ENCODE peak calls at places on chromosomes 6 and 20, in five cellular contexts. O is prostate gland, D is RWPE2, H is sigmoid colon, R is tibial artery. T is an unnamed sample. For H3K4me1, the result is how much of the 10 kb centered on the place peaks cover.

GRCh38 chr20:44704551-44704971 is 10.6 kb upstream of the CCN5 start:
- DNase-seq in D (peak), O (no peak), H (no peak), R (no peak), T (no peak)

GRCh38 chr20:34639755-34640222 is 37.1 kb downstream of the PIGU start:
- DNase-seq in H (no peak), D (no peak), O (no peak), R (no peak), T (no peak)

GRCh38 chr6:106128981-106129761 is 43.0 kb downstream of the PRDM1 start:
- DNase-seq in H (no peak), D (no peak), R (no peak), O (no peak), T (no peak)

GRCh38 chr20:48148916-48149672 is 363.8 kb upstream of the SULF2 start:
- DNase-seq in O (no peak), H (no peak), D (no peak), R (no peak), T (no peak)

GRCh38 chr6:115404451-115404850 is 656.2 kb downstream of the FRK start:
- DNase-seq in O (no peak), H (no peak), R (no peak), D (no peak), T (no peak)

GRCh38 chr6:169251822-169252804 is 1.5 kb downstream of the THBS2 start:
- DNase-seq in R (peak), H (no peak), O (no peak), D (no peak), T (no peak)

GRCh38 chr6:157825243-157825904 is 2.3 kb downstream of the SNX9 start:
- DNase-seq in D (no peak), O (no peak), R (no peak), H (no peak), T (no peak)

GRCh38 chr6:83615025-83615999 is 93.6 kb downstream of the SNAP91 start:
- DNase-seq in H (no peak), D (no peak), O (no peak), R (no peak), T (no peak)

GRCh38 chr20:44521484-44522481 is at the start of gene SERINC3:
- DNase-seq in H (peak), O (peak), R (peak), D (peak), T (peak)

GRCh38 chr20:32003325-32003724 is 6.9 kb upstream of the CCM2L start:
- DNase-seq in D (no peak), H (no peak), O (no peak), R (no peak), T (no peak)

GRCh38 chr6:1190361-1190760 is 121.5 kb upstream of the FOXQ1 start:
- DNase-seq in R (no peak), H (no peak), D (peak), O (no peak), T (no peak)

GRCh38 chr6:56532766-56533551 is 109.7 kb downstream of the DST start:
- DNase-seq in D (no peak), R (no peak), H (no peak), O (peak), T (no peak)

GRCh38 chr6:169386431-169387057 is 132.9 kb upstream of the THBS2 start:
- DNase-seq in D (no peak), O (no peak), H (no peak), R (no peak), T (no peak)

GRCh38 chr6:138907167-138907566 is 80.9 kb downstream of the REPS1 start:
- DNase-seq in O (no peak), D (no peak), R (no peak), H (no peak), T (no peak)

GRCh38 chr6:116059713-116060571 is 749 bp downstream of the FRK start:
- DNase-seq in D (no peak), O (peak), H (no peak), R (no peak), T (no peak)

GRCh38 chr6:158324136-158324535 is 11.9 kb downstream of the TULP4 start:
- DNase-seq in D (no peak), O (no peak), H (no peak), R (no peak), T (no peak)

GRCh38 chr6:3808759-3809514 is 40.2 kb upstream of the FAM50B start:
- DNase-seq in H (peak), R (peak), D (peak), O (no peak), T (peak)

GRCh38 chr20:48983423-48984400 is 62.2 kb downstream of the ARFGEF2 start:
- DNase-seq in R (no peak), D (no peak), O (no peak), H (no peak), T (no peak)

GRCh38 chr6:102118034-102118433 is 724.5 kb downstream of the GRIK2 start:
- DNase-seq in R (no peak), H (no peak), O (no peak), D (no peak), T (no peak)

GRCh38 chr20:7516631-7517051 is 423.6 kb downstream of the HAO1 start:
- DNase-seq in D (no peak), O (no peak), H (no peak), R (no peak), T (no peak)

GRCh38 chr20:3798908-3799248 is 2.8 kb downstream of the CDC25B start:
- DNase-seq in H (no peak), D (no peak), O (no peak), R (no peak), T (no peak)
- H3K4me1 ChIP-seq in H (under half), D (under half), O (under half), R (under half), T (under half)

DNA sequence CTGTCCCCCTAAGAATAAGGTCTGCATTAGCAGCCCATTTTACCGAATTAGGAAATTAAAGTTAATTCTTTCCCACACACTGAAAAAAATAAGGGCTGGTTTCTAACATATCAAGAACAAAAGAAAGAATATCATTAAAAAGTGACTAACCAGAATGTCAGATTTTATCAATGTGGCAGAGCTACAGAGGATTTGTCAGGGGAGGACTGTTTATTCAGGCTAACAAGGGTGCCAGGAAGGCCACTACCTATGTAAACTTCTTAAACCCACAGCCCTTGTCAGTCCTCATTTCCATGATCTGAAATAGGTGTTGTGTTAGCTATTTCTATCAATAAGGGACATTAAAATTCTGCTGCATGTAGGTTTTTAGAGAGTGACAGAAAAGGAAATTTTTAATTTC is 76.4 kb downstream of the BACH2 start:
- DNase-seq in R (no peak), O (no peak), D (no peak), H (no peak), T (no peak)
- H3K27ac ChIP-seq in R (no peak), O (peak), D (peak), H (peak), T (peak)

DNA sequence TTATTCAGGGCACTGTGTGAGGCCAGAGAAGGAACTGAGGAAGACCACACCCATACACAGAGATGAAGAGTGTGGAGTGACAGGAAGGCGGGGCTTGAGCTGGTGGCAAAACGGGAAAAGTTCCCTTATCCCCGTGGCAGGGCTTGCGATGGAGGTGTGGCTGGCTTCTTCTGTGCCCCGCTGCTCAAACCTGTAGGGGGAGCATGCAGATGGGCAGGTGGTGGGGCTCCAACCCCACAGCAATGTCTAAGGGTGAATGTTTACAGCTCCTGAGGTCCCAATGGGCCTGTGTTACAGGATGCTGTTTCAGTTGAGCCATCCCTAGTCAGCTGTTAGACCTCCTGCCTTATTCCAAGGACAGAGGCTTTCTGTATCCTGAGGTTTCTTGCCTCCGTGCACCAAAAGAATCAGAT is 105.9 kb downstream of the LY86 start:
- DNase-seq in O (no peak), H (no peak), D (no peak), R (no peak), T (no peak)
- TF ChIP-seq CTCF in O (no peak), H (no peak), D (no peak), R (no peak), T (no peak)

DNA sequence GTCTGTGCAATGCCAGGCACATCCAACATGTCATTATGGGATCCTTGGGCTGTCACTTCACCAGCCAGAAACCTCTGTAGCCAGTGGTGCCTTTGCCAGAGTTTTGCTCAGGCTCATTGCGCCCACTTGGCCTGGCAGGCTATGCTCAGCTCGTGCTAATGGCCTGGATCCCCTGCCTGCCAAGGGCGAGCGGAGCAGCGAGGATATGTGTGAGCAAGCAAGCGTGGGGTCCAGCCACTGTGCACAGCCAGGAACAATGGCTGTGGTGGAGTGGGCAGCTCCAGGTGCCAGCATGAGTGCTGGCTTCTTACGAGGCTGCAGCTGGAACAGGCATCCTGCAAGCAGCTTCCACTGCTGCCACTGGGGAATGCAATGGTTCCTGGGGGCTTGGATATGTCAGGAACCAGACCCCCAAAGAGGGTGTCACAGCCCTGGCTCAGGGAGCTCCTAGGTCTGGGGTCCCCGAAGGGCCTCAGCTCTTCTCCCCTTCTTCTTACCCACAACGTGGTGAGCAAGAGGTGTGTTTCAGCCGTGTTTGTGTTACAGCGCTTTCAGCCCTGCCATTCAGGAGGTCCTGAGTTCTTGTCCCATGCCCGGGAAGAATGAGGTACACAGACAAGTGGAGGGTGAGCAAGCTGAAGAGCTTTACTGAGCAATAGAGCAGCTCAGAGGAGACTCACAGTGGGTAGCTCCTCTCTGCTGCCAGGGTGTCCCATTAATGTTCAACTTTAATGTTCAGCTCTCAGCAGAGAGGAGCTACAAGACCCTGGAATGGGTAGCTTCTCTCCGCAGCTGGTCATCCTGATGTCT is 22.3 kb upstream of the TOP1 start:
- DNase-seq in H (no peak), R (no peak), D (peak), O (no peak), T (no peak)
- H3K4me1 ChIP-seq in H (under half), R (under half), D (half or more), O (under half), T (under half)

DNA sequence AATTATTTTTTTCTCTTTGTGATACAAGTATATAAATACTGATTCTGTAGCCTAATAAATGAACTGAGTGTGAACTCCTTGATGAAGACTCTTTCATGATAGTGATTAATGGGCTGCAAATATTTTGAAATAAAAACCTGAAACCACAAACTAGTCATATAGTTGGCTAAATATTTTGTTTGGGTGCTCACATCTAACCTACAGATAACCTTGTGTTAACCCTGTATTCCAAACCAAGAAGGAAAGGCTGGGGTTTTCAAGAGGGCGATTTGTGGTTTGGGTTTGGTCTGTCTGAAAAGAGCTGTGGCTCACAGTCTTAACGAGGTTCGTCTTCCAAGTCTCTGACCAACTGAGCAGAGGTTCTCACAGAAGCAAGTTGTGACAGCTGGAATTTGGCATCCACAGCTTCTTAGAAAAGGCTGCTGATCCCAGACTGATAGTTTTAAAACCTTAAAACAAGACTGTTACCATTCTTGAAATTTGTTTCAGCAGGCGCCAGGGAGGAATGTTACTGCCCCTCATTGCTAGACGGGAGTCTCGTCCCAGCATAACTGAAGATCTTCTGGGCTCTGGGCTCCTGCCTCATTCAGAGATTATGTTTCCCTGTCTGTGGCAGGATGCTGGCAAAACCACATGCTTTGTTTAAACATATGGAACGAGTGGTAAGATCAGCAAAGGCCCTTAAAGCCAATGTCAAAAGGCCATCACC is 736.4 kb upstream of the MARCKS start:
- DNase-seq in D (peak), O (no peak), H (no peak), R (no peak), T (no peak)
- H3K27ac ChIP-seq in D (peak), O (no peak), H (no peak), R (no peak), T (no peak)

DNA sequence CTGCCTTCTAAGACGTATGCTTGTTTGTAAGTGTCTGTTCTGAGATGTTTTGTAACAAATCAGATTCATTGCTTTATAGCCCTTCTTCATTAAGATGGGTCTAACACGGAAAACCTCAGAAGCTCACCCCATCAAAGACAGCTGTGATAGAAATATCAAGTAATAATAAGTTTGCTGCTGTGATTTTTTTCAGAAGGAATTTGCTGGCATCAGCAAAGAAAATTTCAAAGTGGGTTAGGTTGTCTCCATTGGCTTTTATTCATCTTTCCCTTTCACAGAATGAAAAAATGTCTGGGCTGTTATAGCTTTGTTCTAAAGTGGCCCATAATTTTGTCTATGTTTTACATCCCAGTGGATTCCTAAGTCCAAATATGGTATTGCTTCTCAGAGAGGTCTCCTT is 81.4 kb downstream of the SLX4IP start:
- DNase-seq in D (no peak), H (no peak), R (no peak), O (no peak), T (no peak)
- TF ChIP-seq CTCF in D (no peak), H (no peak), R (no peak), O (no peak), T (no peak)

GRCh38 chr6:93266418-93266817 is 152.9 kb downstream of the EPHA7 start:
- DNase-seq in R (no peak), D (no peak), H (no peak), O (no peak), T (no peak)
- H3K4me1 ChIP-seq in R (under half), D (under half), H (under half), O (under half), T (under half)

DNA sequence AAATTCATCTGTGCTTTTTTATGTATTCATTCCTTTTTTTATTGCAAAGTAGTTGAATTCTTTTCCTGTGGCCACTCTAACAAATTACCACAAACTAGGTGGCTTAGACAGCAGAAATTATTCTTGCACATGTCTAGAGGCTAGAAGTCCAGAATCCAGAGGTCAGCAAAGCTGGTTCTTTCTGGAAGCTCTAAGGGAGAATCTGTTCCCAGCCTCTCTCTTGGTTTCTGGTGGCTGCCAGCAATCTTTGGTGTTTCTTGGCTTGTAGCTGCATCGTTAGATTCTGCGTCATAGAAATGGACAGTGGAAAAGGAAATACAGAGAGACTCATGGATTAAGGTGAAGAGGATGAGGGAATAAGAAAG is 39.3 kb downstream of the GSTA2 start:
- DNase-seq in D (no peak), H (no peak), R (peak), O (no peak), T (no peak)
- H3K27ac ChIP-seq in D (no peak), H (no peak), R (peak), O (peak), T (peak)

DNA sequence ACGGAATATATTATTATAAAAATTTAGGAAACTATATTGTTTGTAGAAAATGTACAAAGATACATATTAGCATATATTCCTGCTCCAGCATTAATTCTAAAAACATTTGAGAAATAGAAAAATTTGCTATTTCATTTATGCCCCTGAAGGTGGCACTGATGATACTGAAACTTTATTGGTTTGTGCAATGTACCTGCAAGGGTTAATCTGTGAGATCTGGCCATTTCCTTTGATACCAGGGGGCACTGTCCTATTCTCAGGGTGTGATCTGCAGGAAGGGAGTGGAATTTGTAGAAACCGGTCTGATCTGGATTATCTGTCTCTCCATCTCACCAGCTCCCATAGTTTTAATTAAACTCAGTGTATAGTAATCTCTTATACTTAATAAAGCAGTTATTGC is 625.1 kb upstream of the IMPG1 start:
- DNase-seq in O (no peak), D (no peak), R (no peak), H (no peak), T (no peak)
- TF ChIP-seq CTCF in O (no peak), D (peak), R (no peak), H (no peak), T (no peak)

T was measured in thoracic aorta.